ENCODE peak calls at places on chromosome 13, in nine cellular contexts. P is GM12878; E is naive thymus-derived CD4-positive, alpha-beta T cell; C is psoas muscle; T is DND-41; Q is activated CD8-positive, alpha-beta memory T cell treated with anti-CD3 and anti-CD28 coated beads, Interleukin-2, amount 10 ng/mL, durations not matched to agents 7 days and 5 days; S is HCT116; I is gastroesophageal sphincter; W is activated T-cell treated with anti-CD3 and anti-CD28 coated beads, Interleukin-2, amount 50 U/mL, for 4 hours. F is an unnamed sample.

GRCh38 chr13:30520571-30520970 is 54.8 kb upstream of the HMGB1 start:
- ATAC-seq in I (no peak), Q (no peak), S (no peak), W (no peak), T (no peak), E (no peak), C (no peak), P (no peak), F (no peak)

GRCh38 chr13:44159633-44160279 is 213.9 kb upstream of the SERP2 start:
- ATAC-seq in S (no peak), Q (no peak), I (no peak), W (no peak), E (no peak), C (no peak), T (no peak), P (no peak), F (peak; percentile 96)

GRCh38 chr13:21079761-21080730 is 18.7 kb upstream of the LATS2 start:
- ATAC-seq in T (no peak), E (no peak), C (peak; percentile 71), P (no peak), Q (no peak), S (no peak), W (no peak), I (peak; percentile 54), F (peak; percentile 81)

GRCh38 chr13:111480976-111481375 is 160.5 kb downstream of the TEX29 start:
- ATAC-seq in I (no peak), S (no peak), P (no peak), W (no peak), E (no peak), C (no peak), Q (no peak), T (no peak), F (no peak)

GRCh38 chr13:98521876-98522275 is 55.0 kb downstream of the STK24 start:
- ATAC-seq in P (no peak), E (no peak), C (no peak), I (no peak), Q (no peak), T (no peak), W (no peak), S (no peak), F (no peak)

GRCh38 chr13:105139380-105140285 is 1395.8 kb downstream of the EFNB2 start:
- ATAC-seq in W (peak; percentile 95), S (peak; percentile 91), T (peak; percentile 77), I (peak; percentile 51), E (peak; percentile 93), P (peak; percentile 98), C (peak; percentile 42), Q (peak; percentile 98), F (peak; percentile 42)

GRCh38 chr13:52916483-52916990 is 68.1 kb upstream of the PCDH8 start:
- ATAC-seq in T (no peak), Q (no peak), W (no peak), C (no peak), I (no peak), E (no peak), P (no peak), S (no peak), F (no peak)

GRCh38 chr13:38372818-38373217 is 23.2 kb downstream of the UFM1 start:
- ATAC-seq in Q (no peak), W (no peak), I (no peak), S (no peak), C (no peak), P (no peak), T (no peak), E (no peak), F (no peak)

GRCh38 chr13:21010621-21011020 is 50.8 kb downstream of the LATS2 start:
- ATAC-seq in S (no peak), C (peak; percentile 31), Q (peak; percentile 45), E (no peak), T (no peak), W (no peak), P (peak; percentile 66), I (peak; percentile 37), F (no peak)

GRCh38 chr13:25731511-25731910 is 320.3 kb downstream of the SHISA2 start:
- ATAC-seq in E (no peak), W (no peak), P (no peak), I (no peak), T (no peak), S (no peak), C (no peak), Q (no peak), F (no peak)

F was measured in esophagus mucosa.